ENCODE peak calls at places on chromosomes 12 and 14, in eight cellular contexts. P is aorta, N is heart left ventricle, U is neuronal stem cell, F is mammary epithelial cell, Z is right atrium auricular region, A is stomach, J is testis. I is an unnamed sample. For H3K4me1 and H3K27me3, the result is how much of the 10 kb centered on the place peaks cover.

GRCh38 chr12:92439397-92439779 is 263.4 kb upstream of the PLEKHG7 start:
- DNase-seq in N (no peak), P (no peak), F (peak), A (no peak), U (no peak), Z (peak), J (no peak), I (peak)

GRCh38 chr14:39956372-39956771 is 524.1 kb upstream of the FBXO33 start:
- DNase-seq in F (no peak), P (no peak), Z (no peak), J (no peak), U (no peak), A (no peak), N (no peak), I (peak)

GRCh38 chr12:53476769-53477209 is 22.5 kb downstream of the MAP3K12 start:
- DNase-seq in F (no peak), A (no peak), Z (no peak), U (no peak), P (no peak), N (no peak), J (no peak), I (peak)

GRCh38 chr12:26056335-26056734 is 68.5 kb downstream of the BHLHE41 start:
- DNase-seq in Z (no peak), A (peak), F (peak), P (no peak), U (no peak), N (no peak), J (no peak), I (peak)

GRCh38 chr12:108477055-108477880 is 37.8 kb upstream of the FICD start:
- DNase-seq in A (no peak), P (no peak), J (peak), U (no peak), F (no peak), N (no peak), Z (no peak), I (no peak)

GRCh38 chr12:108701779-108702435 is 29.4 kb downstream of the CORO1C start:
- DNase-seq in P (no peak), Z (no peak), N (no peak), F (peak), A (no peak), J (no peak), U (no peak), I (no peak)

GRCh38 chr14:59265808-59266207 is 77.3 kb downstream of the DAAM1 start:
- DNase-seq in J (no peak), A (no peak), F (peak), P (no peak), Z (no peak), N (no peak), U (no peak), I (no peak)

GRCh38 chr12:91746976-91747375 is 398.7 kb downstream of the BTG1 start:
- DNase-seq in F (peak), Z (no peak), N (no peak), U (no peak), A (no peak), P (no peak), J (no peak), I (no peak)

GRCh38 chr14:100201701-100202100 is 37.2 kb upstream of the YY1 start:
- DNase-seq in Z (no peak), J (no peak), U (no peak), P (no peak), N (no peak), F (no peak), A (no peak), I (no peak)

GRCh38 chr14:74656964-74657363 is 44.9 kb upstream of the LTBP2 start:
- DNase-seq in U (no peak), P (no peak), Z (no peak), A (no peak), J (no peak), F (peak), N (no peak), I (no peak)

GRCh38 chr12:21471294-21471693 is 30.1 kb downstream of the RECQL start:
- DNase-seq in N (no peak), U (no peak), A (no peak), Z (no peak), J (no peak), F (no peak), P (no peak), I (no peak)

GRCh38 chr14:100039903-100040302 is 25.3 kb upstream of the EVL start:
- DNase-seq in P (no peak), Z (no peak), J (no peak), F (no peak), A (no peak), U (no peak), N (no peak), I (no peak)

GRCh38 chr12:88856201-88856600 is 275.9 kb upstream of the KITLG start:
- DNase-seq in J (no peak), A (no peak), F (no peak), U (no peak), N (no peak), P (no peak), Z (no peak), I (no peak)

GRCh38 chr12:120314220-120314619 is 12.1 kb downstream of the SIRT4 start:
- DNase-seq in N (no peak), F (no peak), J (no peak), U (no peak), Z (no peak), P (no peak), A (no peak), I (peak)

GRCh38 chr14:77491056-77491455 is 7.6 kb downstream of the ISM2 start:
- DNase-seq in J (no peak), Z (no peak), N (no peak), F (no peak), P (no peak), U (no peak), A (no peak), I (no peak)
- H3K4me1 ChIP-seq in J (under half), Z (under half), N (under half), F (under half), P (under half), U (under half), A (under half), I (under half)

GRCh38 chr12:81518638-81519037 is 240.5 kb downstream of the PPFIA2 start:
- DNase-seq in P (no peak), N (no peak), F (no peak), J (no peak), A (no peak), U (no peak), Z (no peak), I (no peak)
- H3K27me3 ChIP-seq in P (under half), N (under half), F (under half), J (under half), A (under half), U (under half), Z (under half), I (under half)

DNA sequence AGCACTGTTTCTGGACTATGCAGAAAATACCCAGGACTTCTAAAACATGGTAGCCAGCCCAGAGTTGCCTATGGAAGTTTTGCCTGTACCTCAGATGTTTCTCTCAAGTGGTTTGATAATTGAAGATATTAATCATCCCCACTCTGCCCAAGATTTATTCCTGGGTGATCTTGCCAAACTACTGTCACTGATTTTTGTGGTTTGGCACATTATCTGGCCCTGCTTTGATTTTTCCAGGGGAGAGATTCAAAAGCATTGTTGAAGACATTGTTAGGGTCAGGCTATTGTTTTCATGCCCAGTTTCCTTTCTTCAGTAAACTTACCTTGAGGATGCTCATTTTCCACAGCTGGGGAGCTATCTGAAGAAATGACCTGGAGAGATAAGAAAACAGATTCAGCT is 5.8 kb downstream of the PRKAG1 start:
- DNase-seq in A (no peak), J (no peak), P (no peak), N (no peak), F (no peak), Z (no peak), U (no peak), I (no peak)
- H3K27ac ChIP-seq in A (no peak), J (no peak), P (no peak), N (no peak), F (no peak), Z (no peak), U (no peak), I (no peak)

GRCh38 chr14:66649515-66649914 is 141.6 kb downstream of the GPHN start:
- DNase-seq in Z (no peak), P (no peak), J (no peak), A (no peak), F (no peak), U (no peak), N (no peak), I (no peak)

GRCh38 chr14:66652736-66653135 is 144.8 kb downstream of the GPHN start:
- DNase-seq in U (peak), J (no peak), N (no peak), F (no peak), P (no peak), Z (no peak), A (no peak), I (no peak)

GRCh38 chr14:66651536-66652220 is 143.7 kb downstream of the GPHN start:
- DNase-seq in U (no peak), J (no peak), P (no peak), A (no peak), N (no peak), Z (no peak), F (no peak), I (no peak)

GRCh38 chr14:66645716-66646115 is 137.8 kb downstream of the GPHN start:
- DNase-seq in F (peak), U (no peak), P (no peak), Z (no peak), N (no peak), J (no peak), A (no peak), I (no peak)

GRCh38 chr14:66650491-66650911 is 142.6 kb downstream of the GPHN start:
- DNase-seq in J (no peak), U (no peak), Z (no peak), F (peak), N (no peak), A (no peak), P (no peak), I (no peak)
- H3K4me1 ChIP-seq in J (under half), U (under half), Z (under half), F (under half), N (under half), A (under half), P (under half), I (under half)

GRCh38 chr14:61221906-61222305 is 59.2 kb downstream of the TMEM30B start:
- DNase-seq in P (no peak), J (no peak), A (no peak), N (no peak), F (no peak), U (no peak), Z (no peak), I (no peak)
- H3K27me3 ChIP-seq in P (under half), J (under half), A (under half), N (under half), F (under half), U (under half), Z (under half), I (under half)

GRCh38 chr14:68377459-68377858 is 415.4 kb downstream of the ZFP36L1 start:
- DNase-seq in U (no peak), N (peak), P (no peak), A (no peak), Z (peak), J (peak), F (peak), I (no peak)
- H3K27ac ChIP-seq in U (peak), N (peak), P (no peak), A (peak), Z (peak), J (peak), F (peak), I (no peak)

I was measured in A673.